ENCODE peak calls at places on chromosomes 5 and 9, in eight cellular contexts. One of them, this sample, is unnamed.

GRCh38 chr5:175460126-175460525 is 16.1 kb upstream of the DRD1 start:
- DNase-seq in activated T-helper 1 cell treated with Interleukin-2 at 50 U/mL for 16 hours: no peak
- DNase-seq in NCI-H1417: peak
- DNase-seq in uterus: no peak
- DNase-seq in amniotic stem cell: no peak
- DNase-seq in mesenteric fat pad: no peak
- DNase-seq in D341Med: no peak
- DNase-seq in PC-3: peak
- DNase-seq in this sample: no peak

GRCh38 chr9:100598641-100599145 is 20.8 kb downstream of the CAVIN4 start:
- DNase-seq in D341Med: peak
- DNase-seq in uterus: peak
- DNase-seq in amniotic stem cell: peak
- DNase-seq in NCI-H1417: peak
- DNase-seq in mesenteric fat pad: peak
- DNase-seq in activated T-helper 1 cell treated with Interleukin-2 at 50 U/mL for 16 hours: peak
- DNase-seq in PC-3: peak
- DNase-seq in this sample: peak

GRCh38 chr9:134335095-134335489 is 8.8 kb downstream of the RXRA start:
- DNase-seq in PC-3: peak
- DNase-seq in D341Med: no peak
- DNase-seq in activated T-helper 1 cell treated with Interleukin-2 at 50 U/mL for 16 hours: no peak
- DNase-seq in NCI-H1417: no peak
- DNase-seq in amniotic stem cell: no peak
- DNase-seq in uterus: no peak
- DNase-seq in mesenteric fat pad: no peak
- DNase-seq in this sample: no peak

GRCh38 chr9:131836021-131836420 is 96.1 kb upstream of the RAPGEF1 start:
- DNase-seq in uterus: no peak
- DNase-seq in NCI-H1417: no peak
- DNase-seq in D341Med: no peak
- DNase-seq in PC-3: no peak
- DNase-seq in mesenteric fat pad: no peak
- DNase-seq in activated T-helper 1 cell treated with Interleukin-2 at 50 U/mL for 16 hours: no peak
- DNase-seq in amniotic stem cell: no peak
- DNase-seq in this sample: no peak

GRCh38 chr5:131538177-131538593 is 96.8 kb downstream of the RAPGEF6 start:
- DNase-seq in mesenteric fat pad: no peak
- DNase-seq in amniotic stem cell: no peak
- DNase-seq in PC-3: peak
- DNase-seq in D341Med: no peak
- DNase-seq in uterus: no peak
- DNase-seq in NCI-H1417: no peak
- DNase-seq in activated T-helper 1 cell treated with Interleukin-2 at 50 U/mL for 16 hours: no peak
- DNase-seq in this sample: no peak

GRCh38 chr9:90940280-90940679 is 138.7 kb downstream of the SYK start:
- DNase-seq in D341Med: no peak
- DNase-seq in amniotic stem cell: no peak
- DNase-seq in NCI-H1417: no peak
- DNase-seq in activated T-helper 1 cell treated with Interleukin-2 at 50 U/mL for 16 hours: no peak
- DNase-seq in uterus: no peak
- DNase-seq in PC-3: no peak
- DNase-seq in mesenteric fat pad: no peak
- DNase-seq in this sample: no peak

GRCh38 chr5:126680215-126680817 is 79.6 kb downstream of the PHAX start:
- DNase-seq in amniotic stem cell: peak
- DNase-seq in activated T-helper 1 cell treated with Interleukin-2 at 50 U/mL for 16 hours: no peak
- DNase-seq in mesenteric fat pad: no peak
- DNase-seq in NCI-H1417: no peak
- DNase-seq in D341Med: peak
- DNase-seq in PC-3: peak
- DNase-seq in uterus: no peak
- DNase-seq in this sample: no peak

GRCh38 chr9:37417252-37417803 is 5.2 kb upstream of the GRHPR start:
- DNase-seq in NCI-H1417: no peak
- DNase-seq in D341Med: no peak
- DNase-seq in uterus: no peak
- DNase-seq in activated T-helper 1 cell treated with Interleukin-2 at 50 U/mL for 16 hours: no peak
- DNase-seq in mesenteric fat pad: no peak
- DNase-seq in PC-3: no peak
- DNase-seq in amniotic stem cell: no peak
- DNase-seq in this sample: no peak

This sample was measured in activated T-helper 9 cell treated with anti-CD3 and anti-CD28 coated beads, Interleukin-2, amount 50 U/mL, for 16 hours.